ENCODE peak calls at places on chromosomes 12 and 14, in nine cellular contexts. H, E, M, T, L, J, D, S and A are unnamed samples.

GRCh38 chr12:56308714-56309113 is 7.1 kb downstream of the CNPY2 start:
- DNase-seq in H (no peak), E (no peak), M (no peak), T (no peak), L (no peak), J (no peak), D (no peak), S (no peak), A (no peak)

GRCh38 chr12:64385468-64385867 is 5.1 kb downstream of the C12orf56 start:
- DNase-seq in H (no peak), E (peak), M (no peak), T (no peak), L (peak), J (no peak), D (no peak), S (no peak), A (no peak)

GRCh38 chr12:52305921-52306705 is 14.8 kb upstream of the KRT81 start:
- DNase-seq in H (no peak), E (no peak), M (no peak), T (no peak), L (no peak), J (no peak), D (no peak), S (no peak), A (no peak)

GRCh38 chr12:71639341-71639760 is 24.3 kb downstream of the ZFC3H1 start:
- DNase-seq in H (no peak), E (no peak), M (no peak), T (no peak), L (no peak), J (no peak), D (no peak), S (peak), A (no peak)

GRCh38 chr12:48157889-48158370 is 615 bp upstream of the ASB8 start:
- DNase-seq in H (no peak), E (no peak), M (no peak), T (no peak), L (no peak), J (no peak), D (no peak), S (no peak), A (peak)

GRCh38 chr12:65747338-65747737 is 76.9 kb upstream of the HMGA2 start:
- DNase-seq in H (no peak), E (no peak), M (no peak), T (no peak), L (no peak), J (no peak), D (no peak), S (no peak), A (no peak)

GRCh38 chr12:127526925-127527324 is 740.0 kb upstream of the TMEM132C start:
- DNase-seq in H (no peak), E (no peak), M (no peak), T (no peak), L (no peak), J (no peak), D (no peak), S (no peak), A (no peak)

GRCh38 chr14:100306506-100307214 is 416 bp upstream of the SLC25A29 start:
- DNase-seq in H (peak), E (peak), M (no peak), T (peak), L (no peak), J (peak), D (peak), S (peak), A (peak)

GRCh38 chr14:33515899-33516298 is 435.0 kb downstream of the EGLN3 start:
- DNase-seq in H (no peak), E (no peak), M (no peak), T (no peak), L (no peak), J (no peak), D (no peak), S (no peak), A (no peak)

GRCh38 chr12:133130808-133131128 is 341 bp downstream of the ZNF10 start:
- DNase-seq in H (no peak), E (no peak), M (no peak), T (peak), L (no peak), J (no peak), D (no peak), S (peak), A (no peak)

GRCh38 chr14:83777516-83777915 is 1752.4 kb upstream of the FLRT2 start:
- DNase-seq in H (no peak), E (no peak), M (no peak), T (no peak), L (no peak), J (no peak), D (no peak), S (no peak), A (no peak)

GRCh38 chr14:75335588-75335987 is 57.0 kb downstream of the FOS start:
- DNase-seq in H (no peak), E (no peak), M (no peak), T (no peak), L (no peak), J (no peak), D (peak), S (no peak), A (no peak)

GRCh38 chr12:129903092-129903945 is 506 bp downstream of the TMEM132D start:
- DNase-seq in H (no peak), E (no peak), M (no peak), T (no peak), L (no peak), J (no peak), D (no peak), S (no peak), A (no peak)

GRCh38 chr14:90660865-90661570 is 155.2 kb downstream of the TTC7B start:
- DNase-seq in H (no peak), E (no peak), M (no peak), T (no peak), L (no peak), J (no peak), D (no peak), S (no peak), A (no peak)

GRCh38 chr12:4567073-4567881 is 5.3 kb downstream of the DYRK4 start:
- DNase-seq in H (no peak), E (no peak), M (no peak), T (no peak), L (no peak), J (no peak), D (no peak), S (peak), A (no peak)

GRCh38 chr12:42725839-42726238 is 136.3 kb upstream of the PRICKLE1 start:
- DNase-seq in H (peak), E (no peak), M (peak), T (no peak), L (no peak), J (no peak), D (no peak), S (no peak), A (no peak)

GRCh38 chr14:38731962-38732361 is 371.1 kb downstream of the SEC23A start:
- DNase-seq in H (no peak), E (no peak), M (no peak), T (no peak), L (no peak), J (no peak), D (no peak), S (no peak), A (no peak)

GRCh38 chr12:54134395-54134794 is 54.4 kb downstream of the SMUG1 start:
- DNase-seq in H (no peak), E (no peak), M (no peak), T (no peak), L (no peak), J (no peak), D (no peak), S (no peak), A (no peak)

GRCh38 chr12:108856428-108857157 is 790 bp downstream of the SSH1 start:
- DNase-seq in H (peak), E (no peak), M (no peak), T (peak), L (peak), J (peak), D (peak), S (peak), A (peak)

GRCh38 chr14:97458302-97459137 is 661.3 kb downstream of the VRK1 start:
- DNase-seq in H (no peak), E (no peak), M (no peak), T (peak), L (no peak), J (peak), D (no peak), S (no peak), A (peak)

GRCh38 chr12:80183939-80184338 is 84.6 kb downstream of the OTOGL start:
- DNase-seq in H (no peak), E (no peak), M (no peak), T (no peak), L (no peak), J (no peak), D (peak), S (no peak), A (no peak)

GRCh38 chr12:1811281-1811947 is 9.0 kb upstream of the LRTM2 start:
- DNase-seq in H (peak), E (peak), M (no peak), T (peak), L (no peak), J (peak), D (no peak), S (no peak), A (no peak)

GRCh38 chr14:77738559-77739250 is 22.3 kb downstream of the SNW1 start:
- DNase-seq in H (peak), E (no peak), M (no peak), T (no peak), L (no peak), J (peak), D (peak), S (no peak), A (no peak)